ENCODE peak calls at places on chromosome 18, in six cellular contexts. G, A, Z, Y, C and H are unnamed samples.

GRCh38 chr18:23069481-23069880 is 65.8 kb upstream of the CABLES1 start:
- DNase-seq in Y (no peak), C (no peak), A (no peak), Z (no peak), G (no peak), H (no peak)

GRCh38 chr18:49613741-49614151 is 51.9 kb downstream of the LIPG start:
- DNase-seq in Y (no peak), A (no peak), Z (no peak), G (no peak), C (no peak), H (no peak)

GRCh38 chr18:7523772-7524171 is 43.3 kb upstream of the PTPRM start:
- DNase-seq in Y (no peak), Z (no peak), C (no peak), A (no peak), G (no peak), H (no peak)

GRCh38 chr18:62716679-62717058 is 1.3 kb downstream of the PHLPP1 start:
- DNase-seq in Z (peak), Y (no peak), G (peak), C (no peak), A (no peak), H (peak)

GRCh38 chr18:34386803-34387202 is 162.1 kb upstream of the NOL4 start:
- DNase-seq in C (no peak), A (no peak), Z (no peak), G (no peak), Y (no peak), H (no peak)

GRCh38 chr18:7291046-7291445 is 60.2 kb downstream of the LRRC30 start:
- DNase-seq in G (no peak), Z (no peak), A (no peak), Y (no peak), C (no peak), H (no peak)

GRCh38 chr18:28684746-28685145 is 507.8 kb upstream of the CDH2 start:
- DNase-seq in Z (no peak), Y (no peak), A (no peak), C (no peak), G (no peak), H (no peak)

GRCh38 chr18:34867520-34867919 is 157.4 kb downstream of the DTNA start:
- DNase-seq in Y (peak), Z (peak), A (no peak), C (no peak), G (no peak), H (no peak)

GRCh38 chr18:76564117-76564516 is 69.1 kb upstream of the ZNF516 start:
- DNase-seq in G (no peak), Y (peak), C (no peak), A (no peak), Z (no peak), H (no peak)

GRCh38 chr18:25457636-25458035 is 105.7 kb upstream of the ZNF521 start:
- DNase-seq in Z (no peak), A (no peak), C (no peak), G (no peak), Y (no peak), H (no peak)

GRCh38 chr18:60092073-60092472 is 192.3 kb downstream of the PMAIP1 start:
- DNase-seq in Z (no peak), C (no peak), G (no peak), Y (no peak), A (no peak), H (no peak)

GRCh38 chr18:14924226-14924625 is 176.3 kb downstream of the ANKRD30B start:
- DNase-seq in Y (no peak), A (no peak), G (no peak), C (no peak), Z (no peak), H (no peak)

GRCh38 chr18:46173393-46174316 is 69.5 kb downstream of the HAUS1 start:
- DNase-seq in G (peak), Z (peak), A (peak), Y (peak), C (peak), H (peak)

GRCh38 chr18:36610716-36611115 is 218.1 kb downstream of the TPGS2 start:
- DNase-seq in Y (no peak), G (no peak), A (no peak), C (no peak), Z (no peak), H (no peak)

GRCh38 chr18:79681484-79682387 is 2.1 kb downstream of the CTDP1 start:
- DNase-seq in C (no peak), Y (no peak), A (no peak), Z (no peak), G (no peak), H (no peak)

GRCh38 chr18:62715439-62715792 is at the start of gene PHLPP1:
- DNase-seq in G (no peak), Y (no peak), A (no peak), Z (no peak), C (no peak), H (no peak)

GRCh38 chr18:61531182-61531581 is 198.0 kb downstream of the CDH20 start:
- DNase-seq in Y (no peak), A (no peak), C (no peak), Z (no peak), G (no peak), H (peak)

GRCh38 chr18:43751203-43751602 is 473.9 kb upstream of the SYT4 start:
- DNase-seq in C (no peak), Z (no peak), G (no peak), A (no peak), Y (no peak), H (no peak)

GRCh38 chr18:39414009-39414700 is 1848.6 kb upstream of the CELF4 start:
- DNase-seq in C (no peak), G (no peak), Y (peak), A (no peak), Z (no peak), H (no peak)

GRCh38 chr18:13548106-13548819 is 178.1 kb downstream of the FAM210A start:
- DNase-seq in Y (no peak), C (no peak), A (no peak), Z (no peak), G (no peak), H (no peak)

GRCh38 chr18:41751161-41751560 is 203.9 kb upstream of the PIK3C3 start:
- DNase-seq in G (no peak), Z (no peak), Y (no peak), A (no peak), C (no peak), H (no peak)

GRCh38 chr18:28584726-28585125 is 407.8 kb upstream of the CDH2 start:
- DNase-seq in Y (peak), C (no peak), G (no peak), A (no peak), Z (no peak), H (no peak)

GRCh38 chr18:54606835-54607212 is 15.8 kb downstream of the DYNAP start:
- DNase-seq in G (no peak), Y (no peak), A (no peak), Z (no peak), C (no peak), H (no peak)

GRCh38 chr18:79251021-79251420 is 144.7 kb upstream of the NFATC1 start:
- DNase-seq in A (no peak), C (no peak), G (no peak), Z (no peak), Y (no peak), H (no peak)

GRCh38 chr18:35024965-35025364 is 16.2 kb upstream of the MAPRE2 start:
- DNase-seq in Y (no peak), C (peak), A (no peak), Z (peak), G (no peak), H (peak)

GRCh38 chr18:62388855-62389760 is 64.0 kb downstream of the TNFRSF11A start:
- DNase-seq in G (no peak), Z (no peak), Y (no peak), A (no peak), C (no peak), H (no peak)

GRCh38 chr18:68220458-68220857 is 494.4 kb downstream of the TMX3 start:
- DNase-seq in A (no peak), Z (no peak), Y (no peak), C (no peak), G (no peak), H (no peak)

GRCh38 chr18:68215931-68216330 is 499.0 kb downstream of the TMX3 start:
- DNase-seq in A (no peak), C (no peak), G (no peak), Y (no peak), Z (no peak), H (no peak)

GRCh38 chr18:68219867-68220266 is 495.0 kb downstream of the TMX3 start:
- DNase-seq in G (no peak), A (no peak), Z (no peak), C (no peak), Y (no peak), H (no peak)

GRCh38 chr18:68221116-68221724 is 493.7 kb downstream of the TMX3 start:
- DNase-seq in Y (no peak), G (no peak), Z (no peak), A (no peak), C (no peak), H (no peak)

DNA sequence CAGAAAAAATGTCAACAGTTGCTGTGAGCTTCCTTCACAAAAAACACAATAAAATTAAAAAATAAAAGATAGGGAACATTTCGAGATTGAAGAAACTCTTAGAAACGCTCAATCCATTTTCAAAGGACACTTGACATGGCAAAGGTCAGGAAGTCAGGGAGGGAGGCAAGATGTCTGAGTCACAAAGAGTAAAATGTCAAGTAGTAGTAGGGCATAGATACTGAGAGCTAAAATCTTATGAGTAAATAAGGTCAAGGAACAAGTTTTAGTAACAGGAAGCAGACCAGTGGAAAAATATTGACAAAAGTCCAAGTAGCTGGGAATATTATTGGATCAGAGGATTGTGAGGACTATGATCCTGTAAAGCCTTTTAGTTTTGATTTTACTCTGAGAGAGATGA is 495.6 kb downstream of the TMX3 start:
- DNase-seq in Z (no peak), Y (no peak), G (no peak), C (no peak), A (no peak), H (no peak)
- H3K4me3 ChIP-seq in Z (no peak), Y (no peak), G (no peak), C (no peak), A (no peak), H (no peak)

GRCh38 chr18:59056706-59057492 is 82.8 kb upstream of the SEC11C start:
- DNase-seq in A (peak), C (peak), G (peak), Z (peak), Y (peak), H (peak)

GRCh38 chr18:59052965-59053960 is 86.4 kb upstream of the SEC11C start:
- DNase-seq in Z (no peak), Y (no peak), C (no peak), G (no peak), A (no peak), H (no peak)

GRCh38 chr18:59054892-59055291 is 84.8 kb upstream of the SEC11C start:
- DNase-seq in A (peak), C (no peak), G (no peak), Y (no peak), Z (peak), H (no peak)

GRCh38 chr18:59057493-59057795 is 82.2 kb upstream of the SEC11C start:
- DNase-seq in G (no peak), Z (no peak), C (no peak), A (no peak), Y (no peak), H (no peak)

GRCh38 chr18:59055345-59056032 is 84.2 kb upstream of the SEC11C start:
- DNase-seq in A (no peak), Z (no peak), G (no peak), C (no peak), Y (no peak), H (no peak)
- TF ChIP-seq CTCF in A (no peak), Z (no peak), G (no peak), C (no peak), Y (peak), H (no peak)

DNA sequence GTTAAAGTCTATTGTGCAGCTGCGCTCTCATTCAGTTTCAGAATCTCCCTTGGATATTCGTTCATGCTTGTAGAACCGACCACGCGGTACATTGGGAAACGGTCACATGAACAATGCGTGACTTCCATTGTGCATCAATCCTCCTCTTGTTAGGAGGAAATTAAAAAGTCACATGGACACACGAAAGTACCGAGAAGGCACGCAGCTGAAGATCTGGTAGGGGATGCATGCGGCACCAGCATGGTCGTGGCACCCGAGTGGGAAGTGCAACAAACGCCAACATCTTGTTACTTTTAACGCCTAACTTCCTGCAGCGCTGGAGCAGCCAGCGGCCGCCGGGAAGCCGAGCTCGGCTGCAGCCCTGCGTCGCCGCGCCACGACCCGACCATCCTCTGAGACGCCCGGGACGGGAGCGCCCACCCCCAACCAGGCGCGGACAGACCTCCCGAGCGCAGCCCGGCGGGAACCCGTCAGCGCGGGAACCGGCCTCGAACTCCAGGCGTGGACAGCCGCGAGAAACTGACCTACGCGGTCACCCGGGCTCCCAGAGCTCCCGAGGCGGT is 412 bp downstream of the OSBPL1A start:
- DNase-seq in Y (peak), Z (peak), C (peak), G (no peak), A (no peak), H (peak)
- TF ChIP-seq POLR2A in Y (no peak), Z (no peak), C (no peak), G (no peak), A (no peak), H (no peak)

DNA sequence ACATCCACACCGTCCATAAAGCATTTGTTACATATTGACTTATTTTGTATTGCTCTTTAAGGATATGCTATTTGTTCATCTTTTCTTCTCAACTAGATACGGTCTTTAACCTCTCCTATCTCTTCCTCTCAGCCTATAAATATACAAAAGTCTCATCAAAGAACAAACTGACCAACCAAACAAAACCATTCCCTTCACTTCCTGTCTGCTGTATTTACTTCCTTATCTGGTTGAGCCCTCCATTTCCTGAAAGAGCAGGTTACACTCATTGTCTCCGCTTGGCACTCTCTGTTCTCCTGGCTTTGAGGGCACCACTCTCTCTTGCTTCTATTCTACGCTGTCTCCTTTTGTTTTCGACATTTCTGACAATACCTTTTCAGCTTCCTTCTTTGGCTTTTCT is 431.9 kb upstream of the TCF4 start:
- DNase-seq in C (no peak), Y (no peak), Z (no peak), A (no peak), G (no peak), H (no peak)
- H3K4me3 ChIP-seq in C (no peak), Y (no peak), Z (no peak), A (no peak), G (no peak), H (no peak)

GRCh38 chr18:11823545-11823944 is 27.7 kb upstream of the CHMP1B start:
- DNase-seq in Y (no peak), A (no peak), C (no peak), G (no peak), Z (no peak), H (no peak)

GRCh38 chr18:11828772-11829432 is 22.3 kb upstream of the CHMP1B start:
- DNase-seq in Z (no peak), G (no peak), Y (no peak), A (no peak), C (no peak), H (no peak)

GRCh38 chr18:11827963-11828362 is 23.2 kb upstream of the CHMP1B start:
- DNase-seq in G (no peak), A (no peak), Y (no peak), Z (no peak), C (no peak), H (no peak)

GRCh38 chr18:11830585-11830984 is 20.6 kb upstream of the CHMP1B start:
- DNase-seq in C (no peak), G (no peak), Y (no peak), A (no peak), Z (no peak), H (no peak)

DNA sequence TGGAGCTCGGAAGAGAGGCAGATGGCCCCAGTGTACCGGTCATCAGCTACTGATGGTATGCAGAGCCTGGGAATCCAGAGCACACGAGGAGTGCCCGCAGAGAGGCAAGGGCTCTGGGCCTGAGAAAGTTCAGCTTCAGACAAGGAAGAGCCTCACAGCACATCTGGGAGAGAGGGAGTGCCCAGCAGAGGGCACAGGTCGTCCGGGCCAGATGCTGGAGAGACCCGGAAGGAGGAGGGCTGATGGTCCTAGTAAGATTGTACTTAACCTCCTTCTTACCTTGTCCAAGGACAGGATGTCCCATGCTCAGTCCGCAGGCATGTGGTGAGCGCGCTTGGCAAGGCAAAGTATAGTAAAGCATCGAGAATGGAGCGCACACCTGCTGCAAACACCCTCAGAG is 24.4 kb upstream of the CHMP1B start:
- DNase-seq in G (no peak), C (no peak), A (no peak), Y (no peak), Z (no peak), H (no peak)
- TF ChIP-seq CTCF in G (peak), C (no peak), A (no peak), Y (no peak), Z (no peak), H (no peak)

DNA sequence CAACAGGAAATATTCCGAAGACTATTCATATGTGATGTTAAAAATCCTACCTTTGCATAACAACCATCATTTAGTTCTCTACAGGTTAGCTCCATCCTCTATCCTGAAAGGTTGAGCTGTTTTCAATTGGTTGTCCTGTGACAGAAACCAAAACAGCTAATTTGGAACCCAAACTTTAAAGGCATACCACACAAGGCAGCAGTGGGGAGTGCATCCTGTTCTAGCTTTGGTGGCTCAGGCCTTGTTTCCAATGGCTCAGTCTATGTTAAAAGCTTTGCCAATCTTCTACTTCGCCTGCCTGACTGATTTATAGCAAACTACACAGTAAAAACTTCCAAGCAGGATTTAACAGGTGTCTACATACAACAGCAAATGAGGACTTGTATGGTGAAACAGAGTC is 3.2 kb downstream of the CD226 start:
- DNase-seq in A (no peak), C (no peak), Z (no peak), G (no peak), Y (no peak), H (no peak)
- TF ChIP-seq POLR2A in A (no peak), C (no peak), Z (no peak), G (no peak), Y (no peak), H (no peak)

DNA sequence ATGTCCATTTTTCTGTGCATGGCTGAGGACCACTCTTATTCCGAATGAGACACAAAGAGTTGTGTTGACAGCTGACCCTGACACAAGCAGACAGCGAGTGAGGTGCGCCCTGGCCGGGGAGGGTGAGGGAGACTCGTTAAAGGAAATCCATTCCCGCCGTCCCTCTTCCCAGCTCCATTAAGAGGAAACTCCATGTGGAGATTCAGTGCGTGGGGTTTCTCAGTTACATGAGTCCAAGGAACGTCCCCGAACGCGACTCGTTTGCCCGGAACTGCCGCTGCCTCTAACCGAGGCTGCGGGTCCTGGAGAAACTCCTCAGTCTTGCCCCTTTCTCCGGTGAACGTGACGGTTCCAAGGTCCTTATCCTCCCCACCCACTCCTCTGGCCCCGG is 1.0 kb downstream of the GREB1L start:
- DNase-seq in C (no peak), Z (no peak), Y (no peak), A (no peak), G (no peak), H (no peak)
- H3K4me3 ChIP-seq in C (peak), Z (peak), Y (peak), A (peak), G (no peak), H (no peak)